ENCODE peak calls at places on chromosomes 7 and 10, in nine cellular contexts. L, P, N, G, C, Y, Q, R and H are unnamed samples. For H3K36me3, the result is how much of the 10 kb centered on the place peaks cover.

GRCh38 chr7:158847451-158847866 is 8.9 kb upstream of the DYNC2I1 start:
- DNase-seq in L (no peak), P (no peak), N (no peak), G (no peak), C (no peak), Y (no peak), Q (no peak), R (no peak), H (no peak)

GRCh38 chr7:77913977-77914607 is 115.5 kb downstream of the PHTF2 start:
- DNase-seq in L (no peak), P (no peak), N (peak), G (no peak), C (no peak), Y (no peak), Q (peak), R (no peak), H (no peak)

GRCh38 chr10:123995082-123995460 is 98.3 kb downstream of the CHST15 start:
- DNase-seq in L (peak), P (no peak), N (peak), G (no peak), C (no peak), Y (no peak), Q (peak), R (peak), H (no peak)

GRCh38 chr7:47890125-47890524 is 58.1 kb downstream of the PKD1L1 start:
- DNase-seq in L (no peak), P (no peak), N (no peak), G (no peak), C (no peak), Y (no peak), Q (no peak), R (no peak), H (no peak)

GRCh38 chr10:35821339-35821911 is 179.3 kb upstream of the FZD8 start:
- DNase-seq in L (no peak), P (no peak), N (peak), G (no peak), C (peak), Y (no peak), Q (no peak), R (no peak), H (no peak)

GRCh38 chr7:293681-294439 is 3.9 kb downstream of the FOXL3 start:
- DNase-seq in L (no peak), P (no peak), N (no peak), G (no peak), C (no peak), Y (no peak), Q (no peak), R (no peak), H (no peak)

GRCh38 chr7:36473454-36474282 is 84.0 kb downstream of the ANLN start:
- DNase-seq in L (peak), P (no peak), N (no peak), G (no peak), C (peak), Y (peak), Q (no peak), R (no peak), H (no peak)

GRCh38 chr10:110845756-110846620 is 25.7 kb upstream of the PDCD4 start:
- DNase-seq in L (no peak), P (no peak), N (no peak), G (peak), C (no peak), Y (no peak), Q (no peak), R (no peak), H (no peak)

GRCh38 chr7:27611043-27611442 is 51.6 kb downstream of the HIBADH start:
- DNase-seq in L (no peak), P (no peak), N (no peak), G (no peak), C (no peak), Y (no peak), Q (peak), R (no peak), H (no peak)

DNA sequence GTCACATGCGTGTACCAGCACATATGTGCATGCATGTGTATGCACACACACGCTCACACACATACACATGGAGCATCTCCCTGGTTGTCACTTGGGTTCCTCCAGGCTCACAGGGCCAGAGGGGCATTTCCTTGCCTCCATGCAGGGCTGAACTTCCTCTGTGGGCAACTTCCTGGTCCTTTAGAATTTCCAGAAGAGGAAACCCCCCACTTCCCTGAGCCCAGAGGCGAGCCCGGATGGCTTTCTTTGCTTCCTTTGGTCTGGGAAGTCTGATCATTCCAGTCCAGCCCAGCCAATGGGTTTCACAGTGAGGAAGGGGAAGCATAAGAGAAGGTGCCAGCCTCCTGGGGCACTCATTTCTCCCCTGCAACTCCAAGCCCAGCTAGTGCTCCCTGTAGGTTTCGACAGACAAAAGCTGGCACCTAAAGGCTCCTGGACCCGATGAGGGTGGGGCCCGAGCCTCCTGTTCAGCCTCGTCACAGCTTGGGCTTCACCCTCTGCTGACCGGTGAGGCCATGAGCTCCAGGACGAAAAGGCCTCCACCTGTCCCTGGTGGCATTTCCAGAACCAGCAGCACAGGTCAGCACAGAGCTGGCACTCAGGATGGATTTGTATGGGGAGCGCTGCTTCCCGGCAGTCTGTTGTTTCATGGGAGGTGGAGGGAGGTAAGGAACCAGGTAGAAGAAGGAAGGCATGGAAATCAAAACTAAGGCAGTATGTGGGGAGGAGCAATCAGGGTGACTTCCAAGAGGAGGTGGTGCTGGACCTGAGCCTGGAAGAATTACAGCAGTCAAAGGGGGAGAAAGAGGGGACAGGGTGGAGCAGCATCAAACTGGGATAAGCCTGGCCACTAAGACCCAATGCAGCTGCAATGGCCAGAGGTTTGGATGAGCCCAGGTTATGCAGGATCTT is 23.7 kb downstream of the BTBD16 start:
- DNase-seq in L (no peak), P (no peak), N (no peak), G (no peak), C (no peak), Y (no peak), Q (no peak), R (no peak), H (no peak)
- H3K27ac ChIP-seq in L (no peak), P (no peak), N (no peak), G (no peak), C (no peak), Y (no peak), Q (no peak), R (peak), H (no peak)

GRCh38 chr7:55087521-55087961 is 68.7 kb downstream of the EGFR start:
- DNase-seq in L (no peak), P (no peak), N (no peak), G (no peak), C (peak), Y (no peak), Q (no peak), R (no peak), H (no peak)
- H3K4me3 ChIP-seq in L (no peak), P (no peak), N (no peak), G (no peak), C (no peak), Y (no peak), Q (no peak), R (no peak), H (no peak)

GRCh38 chr10:84205853-84206513 is 11.6 kb downstream of the CDHR1 start:
- DNase-seq in L (no peak), P (no peak), N (no peak), G (no peak), C (peak), Y (no peak), Q (no peak), R (no peak), H (no peak)
- H3K36me3 ChIP-seq in L (under half), P (under half), N (under half), G (under half), C (under half), Y (under half), Q (under half), R (under half), H (under half)

GRCh38 chr10:78362406-78363022 is 328.9 kb downstream of the RPS24 start:
- DNase-seq in L (no peak), P (peak), N (peak), G (no peak), C (peak), Y (peak), Q (no peak), R (no peak), H (peak)
- H3K27ac ChIP-seq in L (no peak), P (no peak), N (no peak), G (no peak), C (no peak), Y (no peak), Q (no peak), R (no peak), H (no peak)

DNA sequence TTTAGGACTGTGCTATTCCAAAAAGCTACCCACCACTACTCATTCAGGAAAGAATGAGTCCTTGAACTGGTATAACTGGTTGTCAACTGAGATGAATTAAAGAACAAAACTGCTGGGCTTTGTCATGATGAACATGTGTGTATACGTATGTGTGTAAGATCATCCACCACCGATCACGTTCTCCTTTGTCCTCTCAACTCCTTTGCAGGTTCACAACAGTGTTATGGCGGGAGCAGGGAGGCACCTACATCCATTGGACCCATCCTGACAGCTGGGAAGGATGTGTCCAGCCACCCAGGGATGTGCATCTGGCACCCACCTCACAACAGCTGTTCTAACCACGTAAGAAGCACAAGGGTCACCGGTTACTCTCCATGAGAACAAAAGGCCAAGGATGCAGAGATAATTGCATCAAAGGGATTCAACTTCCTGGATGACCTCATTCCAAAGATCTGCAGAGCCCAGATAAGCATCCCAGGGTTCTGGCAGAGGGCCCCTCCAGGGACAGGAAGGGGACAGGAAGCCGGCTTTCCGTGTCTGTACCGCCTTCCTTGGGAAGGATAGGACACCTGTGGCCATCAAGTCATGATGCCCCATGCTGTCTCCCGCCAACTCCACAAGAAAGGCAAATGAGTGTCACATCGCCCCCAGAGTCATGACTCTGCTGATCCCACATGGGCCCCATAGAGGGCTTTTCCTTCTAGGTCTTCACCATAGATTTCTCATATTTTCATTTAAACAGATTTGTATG is 66.1 kb downstream of the STEAP1B start:
- DNase-seq in L (no peak), P (peak), N (peak), G (peak), C (peak), Y (no peak), Q (peak), R (no peak), H (no peak)
- H3K4me3 ChIP-seq in L (no peak), P (no peak), N (no peak), G (no peak), C (no peak), Y (no peak), Q (no peak), R (no peak), H (no peak)

GRCh38 chr7:128770238-128770637 is 5.4 kb downstream of the OPN1SW start:
- DNase-seq in L (no peak), P (no peak), N (peak), G (no peak), C (no peak), Y (no peak), Q (peak), R (no peak), H (no peak)
- H3K36me3 ChIP-seq in L (under half), P (half or more), N (half or more), G (under half), C (half or more), Y (under half), Q (half or more), R (under half), H (under half)

GRCh38 chr7:69858471-69858870 is 260.2 kb downstream of the AUTS2 start:
- DNase-seq in L (no peak), P (no peak), N (no peak), G (no peak), C (peak), Y (no peak), Q (no peak), R (no peak), H (no peak)
- H3K27ac ChIP-seq in L (no peak), P (no peak), N (no peak), G (no peak), C (no peak), Y (no peak), Q (no peak), R (no peak), H (no peak)

GRCh38 chr10:94430705-94431104 is 28.4 kb downstream of the TBC1D12 start:
- DNase-seq in L (no peak), P (no peak), N (no peak), G (no peak), C (no peak), Y (no peak), Q (peak), R (no peak), H (no peak)

GRCh38 chr10:94423627-94424026 is 21.3 kb downstream of the TBC1D12 start:
- DNase-seq in L (no peak), P (no peak), N (peak), G (no peak), C (no peak), Y (no peak), Q (peak), R (no peak), H (no peak)

GRCh38 chr10:94429049-94429707 is 26.8 kb downstream of the TBC1D12 start:
- DNase-seq in L (no peak), P (no peak), N (no peak), G (no peak), C (no peak), Y (no peak), Q (peak), R (no peak), H (no peak)

GRCh38 chr10:94424714-94425337 is 22.5 kb downstream of the TBC1D12 start:
- DNase-seq in L (no peak), P (no peak), N (no peak), G (no peak), C (no peak), Y (no peak), Q (no peak), R (no peak), H (no peak)

DNA sequence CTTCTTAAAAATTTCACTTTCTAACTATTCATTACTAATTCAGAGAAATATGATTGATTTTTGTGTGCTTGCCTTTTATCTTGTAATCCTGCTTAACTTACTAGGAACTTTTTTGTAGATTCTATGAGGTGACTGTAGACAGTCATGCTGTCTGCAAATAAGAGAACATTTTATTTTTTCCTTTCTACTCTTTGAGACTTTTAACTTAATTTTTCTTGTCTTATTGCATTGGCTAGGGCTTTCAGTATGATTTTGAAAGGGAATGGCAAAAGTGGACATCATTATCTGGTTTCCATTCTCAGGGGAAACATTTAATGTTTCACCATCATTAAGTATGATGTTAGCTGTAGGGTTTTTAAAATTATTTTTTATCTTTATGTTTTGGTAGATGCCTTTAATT is 23.6 kb downstream of the TBC1D12 start:
- DNase-seq in L (no peak), P (no peak), N (no peak), G (no peak), C (no peak), Y (no peak), Q (no peak), R (no peak), H (no peak)
- H3K4me3 ChIP-seq in L (no peak), P (no peak), N (no peak), G (no peak), C (no peak), Y (no peak), Q (no peak), R (no peak), H (no peak)

GRCh38 chr10:118305730-118306129 is 36.4 kb downstream of the FAM204A start:
- DNase-seq in L (no peak), P (no peak), N (no peak), G (no peak), C (no peak), Y (no peak), Q (no peak), R (no peak), H (no peak)
- H3K36me3 ChIP-seq in L (under half), P (under half), N (under half), G (under half), C (under half), Y (under half), Q (under half), R (under half), H (under half)